ENCODE peak calls at places on chromosomes 6 and 20, in eight cellular contexts. One of them, this sample, is unnamed.
A peak's percentile ranks its signal among the peaks of the same experiment; 100 is the strongest.

GRCh38 chr6:22699046-22699639 is 129.8 kb downstream of the HDGFL1 start:
- DNase-seq in Karpas-422: no peak
- DNase-seq in neuronal stem cell: peak; percentile 66
- DNase-seq in thyroid gland: no peak
- DNase-seq in CD4-positive, alpha-beta memory T cell: no peak
- DNase-seq in DND-41: no peak
- DNase-seq in suprapubic skin: no peak
- DNase-seq in astrocyte: no peak
- DNase-seq in this sample: no peak

GRCh38 chr20:18288748-18289705 is 700 bp downstream of the ZNF133 start:
- DNase-seq in Karpas-422: no peak
- DNase-seq in suprapubic skin: peak; percentile 62
- DNase-seq in CD4-positive, alpha-beta memory T cell: no peak
- DNase-seq in astrocyte: peak; percentile 6
- DNase-seq in thyroid gland: peak; percentile 17
- DNase-seq in neuronal stem cell: no peak
- DNase-seq in DND-41: no peak
- DNase-seq in this sample: no peak

GRCh38 chr6:55875420-55875819 is at the start of gene BMP5:
- DNase-seq in suprapubic skin: no peak
- DNase-seq in Karpas-422: no peak
- DNase-seq in CD4-positive, alpha-beta memory T cell: no peak
- DNase-seq in DND-41: no peak
- DNase-seq in astrocyte: no peak
- DNase-seq in neuronal stem cell: peak; percentile 14
- DNase-seq in thyroid gland: no peak
- DNase-seq in this sample: no peak

GRCh38 chr20:1291191-1291741 is 25.2 kb downstream of the SNPH start:
- DNase-seq in neuronal stem cell: no peak
- DNase-seq in astrocyte: peak; percentile 45
- DNase-seq in DND-41: no peak
- DNase-seq in thyroid gland: no peak
- DNase-seq in suprapubic skin: no peak
- DNase-seq in CD4-positive, alpha-beta memory T cell: no peak
- DNase-seq in Karpas-422: no peak
- DNase-seq in this sample: no peak

GRCh38 chr6:19705606-19706005 is 131.6 kb upstream of the ID4 start:
- DNase-seq in astrocyte: peak; percentile 53
- DNase-seq in thyroid gland: no peak
- DNase-seq in DND-41: no peak
- DNase-seq in neuronal stem cell: no peak
- DNase-seq in CD4-positive, alpha-beta memory T cell: no peak
- DNase-seq in Karpas-422: no peak
- DNase-seq in suprapubic skin: no peak
- DNase-seq in this sample: no peak

GRCh38 chr6:38371312-38371672 is 268.4 kb downstream of the BTBD9 start:
- DNase-seq in neuronal stem cell: no peak
- DNase-seq in DND-41: no peak
- DNase-seq in thyroid gland: no peak
- DNase-seq in Karpas-422: no peak
- DNase-seq in CD4-positive, alpha-beta memory T cell: no peak
- DNase-seq in suprapubic skin: no peak
- DNase-seq in astrocyte: no peak
- DNase-seq in this sample: no peak

GRCh38 chr6:166999845-167000253 is 652 bp downstream of the CEP43 start:
- DNase-seq in suprapubic skin: no peak
- DNase-seq in DND-41: no peak
- DNase-seq in neuronal stem cell: no peak
- DNase-seq in thyroid gland: peak; percentile 9
- DNase-seq in astrocyte: no peak
- DNase-seq in Karpas-422: peak; percentile 59
- DNase-seq in CD4-positive, alpha-beta memory T cell: peak; percentile 5
- DNase-seq in this sample: no peak

GRCh38 chr20:29079769-29080690 is 2177.4 kb upstream of the DEFB115 start:
- DNase-seq in suprapubic skin: no peak
- DNase-seq in DND-41: peak; percentile 66
- DNase-seq in thyroid gland: peak; percentile 41
- DNase-seq in CD4-positive, alpha-beta memory T cell: peak; percentile 29
- DNase-seq in Karpas-422: no peak
- DNase-seq in astrocyte: no peak
- DNase-seq in neuronal stem cell: no peak
- DNase-seq in this sample: no peak

GRCh38 chr6:74250161-74250560 is 554.2 kb downstream of the CD109 start:
- DNase-seq in thyroid gland: no peak
- DNase-seq in neuronal stem cell: no peak
- DNase-seq in CD4-positive, alpha-beta memory T cell: no peak
- DNase-seq in suprapubic skin: no peak
- DNase-seq in Karpas-422: no peak
- DNase-seq in DND-41: no peak
- DNase-seq in astrocyte: peak; percentile 71
- DNase-seq in this sample: no peak

GRCh38 chr20:9493818-9494217 is 20.6 kb upstream of the LAMP5 start:
- DNase-seq in astrocyte: peak; percentile 30
- DNase-seq in thyroid gland: no peak
- DNase-seq in CD4-positive, alpha-beta memory T cell: no peak
- DNase-seq in suprapubic skin: no peak
- DNase-seq in Karpas-422: no peak
- DNase-seq in neuronal stem cell: no peak
- DNase-seq in DND-41: no peak
- DNase-seq in this sample: no peak

DNA sequence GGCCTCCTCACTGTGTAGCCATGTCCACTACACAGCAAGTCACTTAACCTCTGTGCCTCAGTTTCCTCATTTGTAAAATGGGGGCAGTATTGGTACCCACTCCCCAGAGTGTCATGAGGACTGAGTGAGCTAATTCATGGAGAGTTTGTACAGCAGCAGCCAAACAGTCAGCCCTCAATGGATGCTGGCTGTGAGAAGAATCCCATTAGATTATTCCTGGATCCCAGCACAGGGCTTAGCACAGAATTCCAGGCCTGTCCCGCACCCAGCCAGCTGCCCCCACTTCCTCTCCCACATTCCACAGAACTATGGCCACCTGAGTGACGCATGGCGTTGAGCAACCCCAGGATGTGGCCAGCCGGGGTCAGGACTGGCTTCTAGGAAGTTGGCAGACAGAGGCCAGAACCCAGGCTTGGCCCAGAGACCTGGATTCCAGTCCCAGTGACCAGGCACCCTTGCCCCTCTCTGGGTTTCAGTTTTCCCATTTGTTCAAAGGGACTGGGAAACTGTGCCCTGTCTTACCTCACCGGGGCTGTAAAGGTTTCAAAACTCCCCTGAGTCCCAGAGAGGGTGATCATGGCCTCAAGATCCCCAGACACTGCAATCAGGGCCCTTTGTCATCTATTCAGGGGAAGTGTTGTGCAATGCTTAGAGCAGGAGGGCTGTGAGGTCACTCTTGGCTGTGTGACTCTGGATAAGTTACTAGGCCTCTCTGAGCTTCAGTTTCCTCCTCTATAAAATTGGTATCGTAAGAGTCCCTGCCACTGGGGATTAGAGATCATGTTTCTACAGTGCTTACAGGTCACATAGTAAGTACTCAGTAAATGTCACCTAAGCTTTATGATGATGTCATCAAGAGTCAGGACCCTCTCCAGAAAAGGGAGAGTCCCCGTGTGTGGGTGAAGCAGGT is 3.0 kb upstream of the TGM2 start:
- DNase-seq in CD4-positive, alpha-beta memory T cell: no peak
- DNase-seq in DND-41: no peak
- DNase-seq in Karpas-422: no peak
- DNase-seq in neuronal stem cell: no peak
- DNase-seq in suprapubic skin: no peak
- DNase-seq in astrocyte: peak; percentile 96
- DNase-seq in thyroid gland: peak; percentile 46
- DNase-seq in this sample: peak; percentile 39
- H3K4me1 ChIP-seq in CD4-positive, alpha-beta memory T cell: no peaks in the 10 kb centered on the region
- H3K4me1 ChIP-seq in DND-41: no peaks in the 10 kb centered on the region
- H3K4me1 ChIP-seq in Karpas-422: peaks cover 4% of the 10 kb centered on the region
- H3K4me1 ChIP-seq in neuronal stem cell: no peaks in the 10 kb centered on the region
- H3K4me1 ChIP-seq in suprapubic skin: peaks cover 12% of the 10 kb centered on the region
- H3K4me1 ChIP-seq in astrocyte: peaks cover 69% of the 10 kb centered on the region
- H3K4me1 ChIP-seq in thyroid gland: no peaks in the 10 kb centered on the region
- H3K4me1 ChIP-seq in this sample: no peaks in the 10 kb centered on the region

GRCh38 chr6:16334671-16335070 is 96.3 kb downstream of the GMPR start:
- DNase-seq in neuronal stem cell: no peak
- DNase-seq in astrocyte: peak; percentile 82
- DNase-seq in thyroid gland: no peak
- DNase-seq in DND-41: no peak
- DNase-seq in suprapubic skin: peak; percentile 91
- DNase-seq in Karpas-422: no peak
- DNase-seq in CD4-positive, alpha-beta memory T cell: no peak
- DNase-seq in this sample: peak; percentile 44
- H3K4me1 ChIP-seq in neuronal stem cell: peaks cover 15% of the 10 kb centered on the region
- H3K4me1 ChIP-seq in astrocyte: peaks cover 57% of the 10 kb centered on the region
- H3K4me1 ChIP-seq in thyroid gland: peaks cover 28% of the 10 kb centered on the region
- H3K4me1 ChIP-seq in DND-41: peaks cover 2% of the 10 kb centered on the region
- H3K4me1 ChIP-seq in suprapubic skin: peaks cover 80% of the 10 kb centered on the region
- H3K4me1 ChIP-seq in Karpas-422: peaks cover 45% of the 10 kb centered on the region
- H3K4me1 ChIP-seq in CD4-positive, alpha-beta memory T cell: peaks cover 18% of the 10 kb centered on the region
- H3K4me1 ChIP-seq in this sample: peaks cover 4% of the 10 kb centered on the region

DNA sequence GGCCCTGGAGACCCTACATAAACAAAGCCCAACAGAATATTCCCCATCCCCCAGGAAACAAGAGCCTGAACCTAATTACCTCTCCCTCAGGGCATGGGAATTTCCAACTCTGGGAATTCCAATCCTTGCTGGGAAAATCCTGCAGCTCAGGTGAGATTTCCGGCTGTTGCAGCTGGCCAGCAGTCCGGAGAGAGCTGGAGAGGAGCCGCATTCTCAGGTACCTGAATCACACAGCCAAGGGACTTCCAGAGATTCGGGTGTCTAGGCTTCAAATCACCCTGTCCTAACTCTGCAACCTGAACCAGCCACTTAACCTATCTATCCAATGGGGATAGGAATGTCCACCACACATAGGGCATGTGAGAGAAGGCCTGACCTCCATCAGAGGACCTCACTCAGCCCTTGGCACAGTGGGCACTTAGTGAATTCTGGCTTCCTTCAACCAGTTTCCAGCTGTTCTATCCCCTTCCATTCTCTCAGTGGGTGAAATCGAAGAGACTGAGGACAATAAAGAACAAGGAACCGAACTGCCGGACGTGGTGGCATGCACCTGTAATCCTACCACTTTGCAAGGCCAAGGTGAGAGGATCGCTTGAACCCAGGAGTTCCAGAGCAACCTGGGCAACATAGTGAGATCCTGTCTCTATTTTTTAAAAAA is 3.2 kb downstream of the TNF start:
- DNase-seq in Karpas-422: peak; percentile 93
- DNase-seq in CD4-positive, alpha-beta memory T cell: no peak
- DNase-seq in DND-41: no peak
- DNase-seq in suprapubic skin: no peak
- DNase-seq in neuronal stem cell: no peak
- DNase-seq in astrocyte: no peak
- DNase-seq in thyroid gland: no peak
- DNase-seq in this sample: no peak
- H3K4me1 ChIP-seq in Karpas-422: peaks cover 77% of the 10 kb centered on the region
- H3K4me1 ChIP-seq in CD4-positive, alpha-beta memory T cell: peaks cover 67% of the 10 kb centered on the region
- H3K4me1 ChIP-seq in DND-41: peaks cover 57% of the 10 kb centered on the region
- H3K4me1 ChIP-seq in suprapubic skin: peaks cover 17% of the 10 kb centered on the region
- H3K4me1 ChIP-seq in neuronal stem cell: peaks cover 2% of the 10 kb centered on the region
- H3K4me1 ChIP-seq in astrocyte: peaks cover 11% of the 10 kb centered on the region
- H3K4me1 ChIP-seq in thyroid gland: peaks cover 10% of the 10 kb centered on the region
- H3K4me1 ChIP-seq in this sample: no peaks in the 10 kb centered on the region

DNA sequence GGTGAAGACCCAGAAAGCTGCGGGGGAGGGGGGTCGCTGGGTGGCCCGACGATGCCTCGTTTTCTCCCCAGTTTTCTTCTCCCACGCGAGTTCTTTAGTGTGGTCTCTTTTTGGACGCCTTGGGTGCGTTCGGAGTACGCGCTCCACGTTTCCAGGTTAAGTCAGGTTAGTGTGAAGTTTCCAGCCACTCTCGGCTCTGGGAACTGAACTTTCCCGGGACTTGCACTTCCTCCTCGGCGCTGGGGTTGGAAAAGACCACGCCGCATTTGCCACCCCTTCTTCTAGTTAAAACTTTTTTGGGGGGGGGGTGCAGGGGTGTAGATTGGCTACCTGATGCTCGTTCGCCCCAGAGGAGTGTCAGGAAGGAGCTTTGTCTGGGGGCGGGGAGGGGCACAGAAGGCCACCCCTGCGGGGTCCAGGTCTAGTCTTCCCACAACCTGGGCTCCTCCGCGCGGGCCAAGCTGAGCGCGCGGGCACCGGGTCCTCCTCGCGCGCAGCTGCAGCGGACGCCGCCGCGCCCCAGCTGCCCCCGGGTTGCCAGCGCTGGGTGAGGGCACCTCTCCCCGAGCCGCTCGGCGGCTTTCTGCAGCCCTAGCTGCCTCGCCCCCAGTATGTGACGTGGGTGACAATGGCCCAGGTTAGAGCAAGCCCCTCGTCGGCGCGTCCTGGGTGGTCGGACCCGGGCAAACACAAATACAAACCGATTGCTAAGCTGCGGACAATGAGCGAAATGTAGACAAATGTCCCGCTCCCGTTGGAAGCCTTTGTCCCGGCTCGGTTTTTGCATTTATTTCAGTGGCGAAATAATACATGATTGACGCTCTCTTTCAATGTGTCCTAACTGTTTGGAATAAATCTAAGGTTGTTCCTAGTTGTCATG is 1.7 kb upstream of the NKX2-2 start:
- DNase-seq in Karpas-422: no peak
- DNase-seq in DND-41: no peak
- DNase-seq in thyroid gland: no peak
- DNase-seq in neuronal stem cell: peak; percentile 61
- DNase-seq in CD4-positive, alpha-beta memory T cell: no peak
- DNase-seq in suprapubic skin: no peak
- DNase-seq in astrocyte: no peak
- DNase-seq in this sample: no peak
- H3K4me1 ChIP-seq in Karpas-422: no peaks in the 10 kb centered on the region
- H3K4me1 ChIP-seq in DND-41: no peaks in the 10 kb centered on the region
- H3K4me1 ChIP-seq in thyroid gland: peaks cover 31% of the 10 kb centered on the region
- H3K4me1 ChIP-seq in neuronal stem cell: peaks cover 15% of the 10 kb centered on the region
- H3K4me1 ChIP-seq in CD4-positive, alpha-beta memory T cell: peaks cover 65% of the 10 kb centered on the region
- H3K4me1 ChIP-seq in suprapubic skin: peaks cover 57% of the 10 kb centered on the region
- H3K4me1 ChIP-seq in astrocyte: peaks cover 3% of the 10 kb centered on the region
- H3K4me1 ChIP-seq in this sample: no peaks in the 10 kb centered on the region

GRCh38 chr6:128494440-128494839 is 26.0 kb downstream of the PTPRK start:
- DNase-seq in astrocyte: no peak
- DNase-seq in CD4-positive, alpha-beta memory T cell: no peak
- DNase-seq in neuronal stem cell: peak; percentile 36
- DNase-seq in suprapubic skin: no peak
- DNase-seq in Karpas-422: no peak
- DNase-seq in thyroid gland: no peak
- DNase-seq in DND-41: no peak
- DNase-seq in this sample: no peak
- H3K4me1 ChIP-seq in astrocyte: peaks cover 28% of the 10 kb centered on the region
- H3K4me1 ChIP-seq in CD4-positive, alpha-beta memory T cell: no peaks in the 10 kb centered on the region
- H3K4me1 ChIP-seq in neuronal stem cell: peaks cover 17% of the 10 kb centered on the region
- H3K4me1 ChIP-seq in suprapubic skin: peaks cover 17% of the 10 kb centered on the region
- H3K4me1 ChIP-seq in Karpas-422: no peaks in the 10 kb centered on the region
- H3K4me1 ChIP-seq in thyroid gland: no peaks in the 10 kb centered on the region
- H3K4me1 ChIP-seq in DND-41: no peaks in the 10 kb centered on the region
- H3K4me1 ChIP-seq in this sample: peaks cover 4% of the 10 kb centered on the region